ENCODE peak calls at places on chromosomes 6 and 20, in five cellular contexts. C is uterus, Y is right lobe of liver, V is K562, L is H1. J is an unnamed sample.

GRCh38 chr6:74638467-74638866 is 567.4 kb downstream of the COL12A1 start:
- DNase-seq in V (no peak), L (no peak), Y (no peak), C (no peak), J (no peak)

GRCh38 chr6:11854418-11855165 is 76.0 kb upstream of the ADTRP start:
- DNase-seq in V (no peak), Y (peak; percentile 75), L (no peak), C (no peak), J (peak; percentile 36)

GRCh38 chr6:52802806-52803205 is 810 bp downstream of the GSTA1 start:
- DNase-seq in V (no peak), Y (no peak), C (no peak), L (no peak), J (no peak)

GRCh38 chr6:144138542-144138941 is 11.8 kb upstream of the STX11 start:
- DNase-seq in Y (no peak), C (no peak), V (no peak), L (no peak), J (no peak)

GRCh38 chr6:21594427-21595264 is 1.1 kb downstream of the SOX4 start:
- DNase-seq in V (no peak), C (peak; percentile 59), L (no peak), Y (peak; percentile 61), J (peak; percentile 90)

GRCh38 chr20:53829706-53830521 is 236.3 kb upstream of the ZNF217 start:
- DNase-seq in L (no peak), C (no peak), Y (peak; percentile 60), V (no peak), J (no peak)

GRCh38 chr6:33812669-33813068 is 8.9 kb upstream of the MLN start:
- DNase-seq in L (peak; percentile 71), C (no peak), V (peak; percentile 91), Y (no peak), J (no peak)

GRCh38 chr6:100281471-100281878 is 183.2 kb downstream of the SIM1 start:
- DNase-seq in L (no peak), V (no peak), C (no peak), Y (no peak), J (no peak)

GRCh38 chr20:48635791-48636267 is 192.0 kb downstream of the PREX1 start:
- DNase-seq in C (no peak), L (peak; percentile 41), Y (no peak), V (peak; percentile 86), J (no peak)

GRCh38 chr6:32114853-32115252 is 5.7 kb upstream of the TNXB start:
- DNase-seq in Y (no peak), L (no peak), C (no peak), V (no peak), J (no peak)

GRCh38 chr6:160259585-160259984 is 964 bp upstream of the SLC22A2 start:
- DNase-seq in V (no peak), Y (no peak), L (no peak), C (no peak), J (no peak)

GRCh38 chr6:119209452-119210205 is 131.2 kb upstream of the FAM184A start:
- DNase-seq in L (no peak), V (no peak), C (no peak), Y (no peak), J (no peak)

GRCh38 chr20:22977047-22977785 is 57.9 kb upstream of the SSTR4 start:
- DNase-seq in C (no peak), Y (no peak), L (no peak), V (no peak), J (peak; percentile 63)

GRCh38 chr6:136525586-136526195 is 24.5 kb downstream of the MAP7 start:
- DNase-seq in V (no peak), L (no peak), C (no peak), Y (no peak), J (no peak)

GRCh38 chr6:78513856-78514255 is 353.5 kb upstream of the IRAK1BP1 start:
- DNase-seq in L (peak; percentile 7), Y (no peak), C (no peak), V (no peak), J (no peak)

GRCh38 chr20:10524034-10524476 is 89.0 kb downstream of the SLX4IP start:
- DNase-seq in L (no peak), Y (no peak), V (no peak), C (peak; percentile 46), J (peak; percentile 91)

GRCh38 chr6:123635567-123635966 is 1.2 kb downstream of the TRDN start:
- DNase-seq in V (no peak), Y (no peak), C (no peak), L (no peak), J (no peak)

GRCh38 chr20:1868856-1869255 is 26.4 kb upstream of the SIRPA start:
- DNase-seq in C (no peak), Y (no peak), V (no peak), L (no peak), J (no peak)

GRCh38 chr6:154292855-154293519 is 63.6 kb downstream of the IPCEF1 start:
- DNase-seq in L (no peak), C (no peak), Y (no peak), V (no peak), J (no peak)

GRCh38 chr6:34000281-34000680 is 145.6 kb downstream of the GRM4 start:
- DNase-seq in L (no peak), Y (no peak), C (no peak), V (no peak), J (no peak)

GRCh38 chr20:38098952-38099351 is 65.4 kb downstream of the RPRD1B start:
- DNase-seq in V (no peak), Y (no peak), C (no peak), L (no peak), J (no peak)

GRCh38 chr6:124962617-124963415 is 579 bp downstream of the RNF217 start:
- DNase-seq in Y (peak; percentile 73), C (peak; percentile 41), V (peak; percentile 55), L (no peak), J (peak; percentile 88)
- TF ChIP-seq POLR2A in Y (peak; percentile 13), C (no peak), V (peak; percentile 60), L (peak; percentile 51), J (no peak)

GRCh38 chr6:152697634-152698033 is at the start of gene MYCT1:
- DNase-seq in L (no peak), V (no peak), C (no peak), Y (no peak), J (no peak)
- H3K4me3 ChIP-seq in L (no peak within 1 kb of the TSS), V (no peak within 1 kb of the TSS), C (no peak within 1 kb of the TSS), Y (no peak within 1 kb of the TSS), J (no peak within 1 kb of the TSS)

GRCh38 chr20:19934792-19935491 is 82.2 kb upstream of the NAA20 start:
- DNase-seq in Y (no peak), V (no peak), C (no peak), L (no peak), J (peak; percentile 83)
- TF ChIP-seq POLR2A in Y (peak; percentile 45), V (no peak), C (no peak), L (no peak), J (no peak)

DNA sequence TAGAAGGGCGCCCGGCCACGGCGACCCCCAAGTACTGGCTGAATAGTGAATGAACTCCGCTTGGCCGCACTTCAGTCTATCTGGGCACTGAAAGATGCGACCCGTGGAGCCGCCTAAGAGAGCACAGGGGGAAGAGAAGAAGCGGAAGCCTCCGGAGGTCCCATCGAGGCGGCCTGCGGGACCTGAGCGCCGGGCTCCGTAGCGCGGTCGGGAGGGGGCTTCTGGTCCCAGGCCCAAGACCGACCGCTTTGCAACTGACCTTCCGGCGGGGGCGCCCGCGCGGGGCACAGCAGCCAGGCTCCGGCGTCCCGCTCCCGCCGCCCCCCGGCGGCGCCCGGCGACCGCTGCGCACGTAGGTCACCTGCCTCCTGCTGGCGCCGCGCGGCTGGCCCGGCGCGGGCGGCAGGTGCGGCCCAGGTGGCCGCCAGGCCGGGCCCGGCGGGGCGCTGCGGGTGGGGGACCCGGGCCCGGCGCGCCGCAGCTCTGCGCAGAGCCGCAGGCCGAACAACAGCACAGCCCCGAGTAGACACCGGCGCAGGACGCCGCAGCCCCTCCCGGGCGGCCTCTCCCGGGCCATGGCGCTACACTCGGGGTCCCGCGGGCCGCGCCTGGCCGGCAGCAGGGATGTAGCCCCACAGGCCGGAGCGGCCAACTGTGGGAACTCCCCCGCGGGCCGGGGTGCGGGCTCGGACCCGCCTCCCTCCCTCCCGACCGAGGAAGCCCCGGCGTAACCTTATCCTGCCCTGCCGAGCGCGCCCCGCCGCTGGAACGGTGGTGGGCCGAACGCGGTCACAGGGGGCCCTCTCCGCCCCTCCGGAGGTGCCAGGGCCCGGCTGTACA is at the start of gene METTL24:
- DNase-seq in C (peak; percentile 55), V (no peak), L (no peak), Y (no peak), J (peak; percentile 87)
- H3K4me3 ChIP-seq in C (peak within 1 kb of the TSS; percentile 45), V (no peak within 1 kb of the TSS), L (peak within 1 kb of the TSS; percentile 65), Y (peak within 1 kb of the TSS; percentile 50), J (peak within 1 kb of the TSS; percentile 35)

GRCh38 chr6:70955441-70956190 is 1.2 kb downstream of the B3GAT2 start:
- DNase-seq in Y (peak; percentile 88), L (peak; percentile 70), V (peak; percentile 79), C (peak; percentile 73), J (peak; percentile 95)
- TF ChIP-seq POLR2A in Y (no peak), L (no peak), V (no peak), C (no peak), J (no peak)